ENCODE peak calls at places on chromosome 20, in ten cellular contexts. Q is CD8-positive, alpha-beta T cell; G is H1; O is kidney epithelial cell; Z is Panc1; F is colonic mucosa; A is fibroblast of lung; B is osteoblast; R is WERI-Rb-1; E is mucosa of descending colon. L is an unnamed sample.

GRCh38 chr20:24765316-24766142 is 183.5 kb upstream of the CST7 start:
- DNase-seq in Q (no peak), G (no peak), O (no peak), Z (no peak), F (no peak), A (no peak), B (peak; percentile 41), R (no peak), E (no peak), L (peak; percentile 26)

GRCh38 chr20:19913927-19914614 is 103.1 kb upstream of the NAA20 start:
- DNase-seq in Q (no peak), G (no peak), O (peak; percentile 62), Z (peak; percentile 74), F (no peak), A (peak; percentile 62), B (no peak), R (no peak), E (no peak), L (no peak)

GRCh38 chr20:44079968-44080560 is 106.9 kb downstream of the JPH2 start:
- DNase-seq in Q (no peak), G (no peak), O (no peak), Z (no peak), F (no peak), A (peak; percentile 67), B (no peak), R (no peak), E (no peak), L (peak; percentile 29)

GRCh38 chr20:41249371-41249770 is 68.2 kb downstream of the ZHX3 start:
- DNase-seq in Q (no peak), G (no peak), O (peak; percentile 71), Z (no peak), F (peak; percentile 39), A (peak; percentile 92), B (peak; percentile 84), R (no peak), E (peak; percentile 30), L (no peak)

GRCh38 chr20:18252597-18253451 is 35.5 kb upstream of the ZNF133 start:
- DNase-seq in Q (no peak), G (no peak), O (peak; percentile 45), Z (no peak), F (no peak), A (peak; percentile 35), B (no peak), R (no peak), E (no peak), L (no peak)

GRCh38 chr20:54324041-54324440 is 116.2 kb downstream of the PFDN4 start:
- DNase-seq in Q (no peak), G (no peak), O (no peak), Z (no peak), F (no peak), A (no peak), B (no peak), R (no peak), E (no peak), L (no peak)

GRCh38 chr20:1809121-1809520 is 86.1 kb upstream of the SIRPA start:
- DNase-seq in Q (no peak), G (no peak), O (peak; percentile 89), Z (no peak), F (no peak), A (peak; percentile 96), B (peak; percentile 86), R (no peak), E (no peak), L (no peak)

GRCh38 chr20:1415667-1416468 is 23.0 kb upstream of the FKBP1A start:
- DNase-seq in Q (no peak), G (no peak), O (peak; percentile 98), Z (peak; percentile 99), F (no peak), A (peak; percentile 98), B (peak; percentile 86), R (no peak), E (no peak), L (no peak)

GRCh38 chr20:10671221-10671849 is 2.5 kb downstream of the JAG1 start:
- DNase-seq in Q (no peak), G (peak; percentile 69), O (peak; percentile 78), Z (peak; percentile 45), F (peak; percentile 87), A (peak; percentile 85), B (peak; percentile 99), R (peak; percentile 52), E (peak; percentile 77), L (peak; percentile 89)

GRCh38 chr20:10668677-10669368 is 5.0 kb downstream of the JAG1 start:
- DNase-seq in Q (no peak), G (no peak), O (no peak), Z (no peak), F (no peak), A (no peak), B (peak; percentile 62), R (no peak), E (no peak), L (no peak)

GRCh38 chr20:10670521-10671220 is 3.1 kb downstream of the JAG1 start:
- DNase-seq in Q (no peak), G (no peak), O (no peak), Z (no peak), F (no peak), A (no peak), B (peak; percentile 86), R (peak; percentile 23), E (no peak), L (no peak)

GRCh38 chr20:10671850-10672578 is 1.8 kb downstream of the JAG1 start:
- DNase-seq in Q (no peak), G (peak; percentile 61), O (no peak), Z (no peak), F (peak; percentile 78), A (peak; percentile 49), B (peak; percentile 90), R (peak; percentile 19), E (peak; percentile 75), L (peak; percentile 86)

DNA sequence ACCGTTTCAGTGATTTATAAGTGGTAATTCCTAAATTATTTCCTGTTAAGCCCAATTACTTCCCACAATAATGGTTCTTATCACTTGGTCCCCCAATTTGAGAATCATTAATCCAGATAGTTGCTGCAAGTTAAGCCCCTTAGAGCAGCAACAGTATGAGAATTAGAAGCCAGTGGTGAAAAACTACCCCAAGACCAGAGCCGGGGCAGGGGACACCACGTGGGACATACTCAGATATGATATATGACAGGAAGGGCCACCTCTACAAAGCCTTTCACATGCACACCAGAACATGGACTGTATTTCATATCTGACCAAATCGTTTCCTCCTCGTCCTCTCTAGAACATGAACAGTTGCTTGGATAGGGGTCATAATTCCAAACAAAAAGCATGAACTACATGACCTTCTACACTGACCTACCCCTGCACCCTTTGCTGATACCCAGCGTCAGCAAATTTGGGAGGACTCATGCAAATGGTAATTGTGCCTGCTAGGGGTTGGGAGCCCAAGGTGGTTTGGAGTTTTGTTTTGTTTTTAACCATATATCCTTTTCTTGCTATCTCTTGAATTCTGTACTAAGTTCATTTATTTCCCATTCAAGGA is 3.9 kb downstream of the JAG1 start:
- DNase-seq in Q (no peak), G (no peak), O (no peak), Z (no peak), F (no peak), A (no peak), B (peak; percentile 63), R (no peak), E (no peak), L (no peak)
- H3K4me3 ChIP-seq in Q (no peak overlapping the region), G (no peak overlapping the region), O (peak overlapping the region; percentile 74), Z (peak overlapping the region; percentile 90), F (peak overlapping the region; percentile 77), A (peak overlapping the region; percentile 94), B (peak overlapping the region; percentile 97), R (no peak overlapping the region), E (no peak overlapping the region), L (peak overlapping the region; percentile 91)

DNA sequence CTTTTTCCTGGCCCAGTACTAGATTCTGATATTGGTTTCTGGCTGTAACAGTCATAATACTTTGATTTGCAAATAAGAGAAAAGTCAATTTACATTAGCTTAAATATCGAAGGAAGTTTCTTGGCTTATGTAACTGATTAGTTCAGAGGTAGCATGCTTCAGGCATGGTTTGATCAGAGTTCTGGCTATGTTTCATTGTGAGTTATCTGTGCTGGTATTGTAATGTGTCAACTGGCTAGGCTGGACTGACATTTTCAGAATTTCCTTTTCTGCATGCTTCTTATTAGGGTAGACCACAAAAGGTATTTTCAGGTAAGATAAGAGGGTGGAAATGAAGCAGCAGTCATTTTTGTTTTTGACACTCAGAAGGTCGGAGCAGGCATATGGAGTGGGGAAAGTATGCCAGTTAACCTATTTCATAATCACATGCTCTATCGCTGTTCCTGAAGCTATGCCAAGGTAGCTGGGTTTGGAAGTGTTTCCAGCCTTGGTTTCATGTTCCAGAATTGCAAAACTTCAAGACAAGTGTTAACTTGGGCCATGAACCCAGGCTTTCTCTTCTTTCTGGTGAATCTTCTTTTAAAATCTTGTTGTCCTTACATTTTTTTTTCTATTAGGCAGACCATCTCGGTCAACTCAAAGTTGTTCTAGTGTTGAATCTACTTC is 244.9 kb downstream of the DHX35 start:
- DNase-seq in Q (no peak), G (no peak), O (no peak), Z (no peak), F (no peak), A (no peak), B (no peak), R (no peak), E (no peak), L (no peak)
- H3K4me3 ChIP-seq in Q (no peak overlapping the region), G (no peak overlapping the region), O (no peak overlapping the region), Z (no peak overlapping the region), F (no peak overlapping the region), A (no peak overlapping the region), B (no peak overlapping the region), R (no peak overlapping the region), E (no peak overlapping the region), L (no peak overlapping the region)

GRCh38 chr20:13221313-13221672 is 219 bp downstream of the ISM1 start:
- DNase-seq in Q (no peak), G (no peak), O (no peak), Z (no peak), F (no peak), A (no peak), B (no peak), R (no peak), E (no peak), L (no peak)

GRCh38 chr20:13220857-13221297 is at the start of gene ISM1:
- DNase-seq in Q (no peak), G (peak; percentile 73), O (no peak), Z (no peak), F (no peak), A (peak; percentile 2), B (peak; percentile 89), R (no peak), E (peak; percentile 7), L (peak; percentile 66)

GRCh38 chr20:13220194-13220856 is 749 bp upstream of the ISM1 start:
- DNase-seq in Q (no peak), G (peak; percentile 81), O (no peak), Z (no peak), F (no peak), A (peak; percentile 10), B (peak; percentile 90), R (peak; percentile 52), E (peak; percentile 41), L (peak; percentile 75)

GRCh38 chr20:13222319-13222716 is 1.2 kb downstream of the ISM1 start:
- DNase-seq in Q (no peak), G (peak; percentile 56), O (no peak), Z (no peak), F (no peak), A (no peak), B (peak; percentile 82), R (no peak), E (no peak), L (no peak)

DNA sequence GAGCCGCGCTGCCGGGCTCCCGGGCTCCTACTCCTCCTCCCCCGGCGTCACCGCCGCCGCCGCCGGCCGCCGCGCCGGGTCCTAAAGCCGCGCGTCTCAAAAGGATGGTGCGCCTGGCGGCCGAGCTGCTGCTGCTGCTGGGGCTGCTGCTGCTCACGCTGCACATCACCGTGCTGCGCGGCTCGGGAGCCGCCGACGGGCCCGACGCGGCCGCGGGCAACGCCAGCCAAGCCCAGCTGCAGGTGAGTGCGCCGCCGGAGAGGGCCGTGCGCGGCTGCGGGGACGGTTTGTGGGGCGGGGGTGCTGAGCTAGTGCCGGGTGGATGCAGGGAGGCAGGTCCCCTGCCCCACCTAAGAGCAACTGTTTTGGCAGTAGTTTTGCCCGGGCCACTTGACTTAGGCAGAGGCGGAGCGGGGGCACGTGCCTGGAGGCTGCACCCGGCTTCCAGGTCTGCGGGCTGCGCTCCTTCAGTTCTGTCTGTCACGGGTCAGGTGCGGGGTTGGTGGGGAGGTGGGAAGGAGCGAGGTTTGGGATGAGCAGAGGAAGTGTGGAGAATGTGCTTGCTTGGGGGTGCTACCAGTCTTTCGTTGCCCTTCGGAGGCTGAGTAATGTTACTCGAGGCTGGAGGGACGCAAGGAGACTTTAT is 722 bp downstream of the ISM1 start:
- DNase-seq in Q (peak; percentile 34), G (peak; percentile 82), O (no peak), Z (no peak), F (peak; percentile 45), A (peak; percentile 59), B (peak; percentile 99), R (peak; percentile 61), E (peak; percentile 62), L (peak; percentile 80)
- H3K4me3 ChIP-seq in Q (peak overlapping the region; percentile 57), G (peak overlapping the region; percentile 60), O (peak overlapping the region; percentile 33), Z (peak overlapping the region; percentile 33), F (peak overlapping the region; percentile 32), A (peak overlapping the region; percentile 45), B (peak overlapping the region; percentile 73), R (peak overlapping the region; percentile 19), E (no peak overlapping the region), L (peak overlapping the region; percentile 53)

DNA sequence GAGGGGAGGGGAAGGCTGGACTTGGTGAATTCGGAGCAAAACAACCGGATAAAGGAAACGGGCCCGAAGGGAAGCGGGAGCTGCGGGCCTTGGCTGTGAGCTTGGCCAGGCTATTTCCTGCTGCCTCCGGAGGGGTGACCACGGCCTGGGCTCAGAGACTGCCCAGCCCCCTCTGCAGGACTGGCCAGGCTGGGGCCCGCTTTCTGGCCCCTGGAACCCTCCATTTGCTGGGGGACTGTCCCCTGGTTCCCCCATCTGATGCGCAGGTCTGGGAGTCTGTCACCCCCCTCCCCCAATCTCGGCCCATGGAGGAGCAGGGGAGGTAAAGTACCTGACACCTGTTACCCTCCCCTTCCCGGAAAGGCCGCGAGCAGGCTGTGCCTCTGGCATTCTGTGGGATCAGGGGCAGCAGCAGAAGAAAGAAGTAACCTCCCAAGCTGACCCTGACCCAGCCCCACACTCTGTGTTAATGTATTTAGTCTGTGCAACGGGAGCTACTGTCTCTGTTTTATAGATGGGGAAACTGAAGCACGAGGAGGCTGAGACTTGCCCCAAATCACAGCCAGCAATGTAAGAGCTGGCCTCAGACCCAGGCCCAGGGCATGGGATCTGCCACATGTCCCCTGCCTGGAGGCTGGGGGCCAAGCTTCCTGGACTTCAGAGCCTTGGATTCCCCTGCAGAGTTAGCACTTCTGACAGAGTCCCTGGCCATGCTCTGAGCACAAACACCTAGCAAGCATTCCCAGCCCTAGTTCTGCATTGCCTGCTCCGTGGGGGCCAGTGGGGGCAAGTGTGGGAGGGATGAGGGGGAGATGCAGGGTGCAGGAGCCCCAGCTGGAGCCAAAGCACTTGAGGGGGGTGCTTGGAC is 3.5 kb downstream of the C20orf204 start:
- DNase-seq in Q (no peak), G (no peak), O (no peak), Z (no peak), F (no peak), A (no peak), B (peak; percentile 88), R (no peak), E (no peak), L (no peak)
- H3K4me3 ChIP-seq in Q (peak overlapping the region; percentile 76), G (peak overlapping the region; percentile 49), O (peak overlapping the region; percentile 41), Z (peak overlapping the region; percentile 58), F (peak overlapping the region; percentile 53), A (peak overlapping the region; percentile 46), B (peak overlapping the region; percentile 57), R (peak overlapping the region; percentile 49), E (no peak overlapping the region), L (peak overlapping the region; percentile 64)

L was measured in upper lobe of right lung.